ENCODE peak calls at places on chromosomes 3 and 15, in four cellular contexts. J is kidney epithelial cell, D is HCT116, Q is transverse colon. N is an unnamed sample.

GRCh38 chr3:185242642-185243041 is 11.2 kb downstream of the EHHADH start:
- DNase-seq in J (no peak), Q (no peak), D (no peak), N (no peak)

GRCh38 chr3:125163739-125164601 is 48.6 kb downstream of the SLC12A8 start:
- DNase-seq in J (no peak), Q (peak), D (no peak), N (no peak)

GRCh38 chr15:59751552-59752413 is 62.7 kb upstream of the BNIP2 start:
- DNase-seq in D (peak), Q (no peak), J (no peak), N (no peak)

GRCh38 chr3:12884790-12885584 is 43.6 kb upstream of the RPL32 start:
- DNase-seq in J (no peak), D (no peak), Q (no peak), N (peak)

GRCh38 chr3:20080956-20081554 is 40.8 kb downstream of the KAT2B start:
- DNase-seq in J (no peak), Q (peak), D (no peak), N (no peak)

GRCh38 chr3:89560546-89560945 is 453.1 kb downstream of the EPHA3 start:
- DNase-seq in D (no peak), Q (no peak), J (no peak), N (no peak)

GRCh38 chr3:149771652-149772271 is 19.5 kb upstream of the COMMD2 start:
- DNase-seq in Q (peak), D (peak), J (no peak), N (no peak)

GRCh38 chr15:31439328-31439727 is 112.7 kb downstream of the KLF13 start:
- DNase-seq in D (peak), Q (peak), J (no peak), N (no peak)

GRCh38 chr15:41954036-41954435 is 18.3 kb downstream of the EHD4 start:
- DNase-seq in J (no peak), D (no peak), Q (no peak), N (no peak)

GRCh38 chr3:48528754-48529153 is 24.8 kb upstream of the SHISA5 start:
- DNase-seq in D (no peak), Q (no peak), J (no peak), N (no peak)

GRCh38 chr3:115670911-115671310 is 47.6 kb downstream of the GAP43 start:
- DNase-seq in Q (no peak), J (no peak), D (no peak), N (no peak)

GRCh38 chr15:92394327-92395175 is 870 bp downstream of the ST8SIA2 start:
- DNase-seq in J (no peak), Q (no peak), D (no peak), N (no peak)

GRCh38 chr15:63015618-63016017 is 26.9 kb upstream of the TPM1 start:
- DNase-seq in Q (no peak), D (no peak), J (peak), N (no peak)

GRCh38 chr3:136093771-136094170 is 102.4 kb downstream of the MSL2 start:
- DNase-seq in Q (no peak), J (no peak), D (no peak), N (no peak)

GRCh38 chr15:40115670-40116093 is 7.0 kb upstream of the BMF start:
- DNase-seq in Q (peak), D (no peak), J (no peak), N (no peak)

GRCh38 chr15:55703873-55704285 is 39.1 kb downstream of the PRTG start:
- DNase-seq in Q (no peak), J (peak), D (no peak), N (no peak)

GRCh38 chr3:45123030-45123429 is 23.1 kb downstream of the CDCP1 start:
- DNase-seq in D (no peak), Q (no peak), J (peak), N (no peak)

GRCh38 chr15:74787251-74788041 is 5.6 kb downstream of the CSK start:
- DNase-seq in Q (peak), J (no peak), D (no peak), N (no peak)

GRCh38 chr15:61755461-61755860 is 304.8 kb downstream of the VPS13C start:
- DNase-seq in J (no peak), D (no peak), Q (no peak), N (no peak)

DNA sequence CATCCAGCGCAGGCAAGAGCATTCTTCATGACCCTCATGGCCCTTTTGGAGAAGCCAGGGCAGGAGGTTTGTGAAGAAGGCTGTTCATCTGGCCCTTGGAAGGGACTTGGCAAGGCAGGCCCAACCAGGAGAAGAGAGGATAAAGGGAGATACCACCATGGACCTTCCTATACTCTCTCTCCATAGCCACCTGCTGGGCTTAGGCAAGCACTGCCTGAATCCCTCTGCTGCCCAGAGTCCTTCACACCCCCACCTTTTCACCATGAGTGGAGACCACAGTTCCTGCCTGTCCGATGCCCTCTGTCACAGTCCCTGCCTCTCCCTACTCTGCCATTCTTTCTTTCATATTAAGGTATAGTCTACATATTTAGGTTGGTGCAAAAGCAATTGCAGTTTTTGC is 10.6 kb upstream of the SFMBT1 start:
- DNase-seq in J (no peak), D (no peak), Q (no peak), N (no peak)
- TF ChIP-seq CTCF in J (peak), D (no peak), Q (no peak), N (peak)

GRCh38 chr15:83733206-83733605 is 79.3 kb downstream of the ADAMTSL3 start:
- DNase-seq in D (peak), Q (no peak), J (peak), N (no peak)

GRCh38 chr15:83733691-83734090 is 79.8 kb downstream of the ADAMTSL3 start:
- DNase-seq in J (no peak), Q (no peak), D (no peak), N (no peak)

GRCh38 chr15:83732770-83733169 is 78.8 kb downstream of the ADAMTSL3 start:
- DNase-seq in D (peak), J (no peak), Q (no peak), N (no peak)

GRCh38 chr15:83732196-83732595 is 78.3 kb downstream of the ADAMTSL3 start:
- DNase-seq in D (no peak), Q (no peak), J (no peak), N (no peak)

GRCh38 chr15:83734487-83734886 is 80.6 kb downstream of the ADAMTSL3 start:
- DNase-seq in Q (no peak), J (no peak), D (peak), N (no peak)
- TF ChIP-seq CTCF in Q (no peak), J (peak), D (peak), N (no peak)

GRCh38 chr3:184203526-184203925 is 17.5 kb downstream of the ABCF3 start:
- DNase-seq in D (no peak), Q (no peak), J (no peak), N (no peak)
- TF ChIP-seq CTCF in D (no peak), Q (no peak), J (no peak), N (no peak)

GRCh38 chr15:83207622-83208356 is at the start of gene HDGFL3:
- DNase-seq in D (no peak), Q (peak), J (no peak), N (no peak)
- TF ChIP-seq CTCF in D (no peak), Q (no peak), J (peak), N (peak)

GRCh38 chr3:2098398-2099027 is at the start of gene CNTN4:
- DNase-seq in J (peak), Q (peak), D (no peak), N (no peak)
- TF ChIP-seq CTCF in J (no peak), Q (peak), D (no peak), N (peak)